ENCODE peak calls at places on chromosomes 2 and 18, in ten cellular contexts. X is AG04449; P is astrocyte of the spinal cord; K is transverse colon; F is choroid plexus epithelial cell; N is upper lobe of right lung; J is MM.1S; S is CD8-positive, alpha-beta T cell; V is IMR-90; I is PC-3. E is an unnamed sample.

GRCh38 chr2:129061079-129061785 is 742.6 kb upstream of the HS6ST1 start:
- DNase-seq in X (peak), J (peak), K (no peak), V (peak), N (no peak), I (no peak), S (no peak), P (peak), F (peak), E (no peak)

GRCh38 chr2:126858991-126859390 is 39.7 kb upstream of the TEX51 start:
- DNase-seq in J (no peak), N (no peak), P (no peak), S (peak), I (no peak), F (no peak), K (no peak), X (no peak), V (no peak), E (no peak)

GRCh38 chr2:160390544-160391258 is 102.9 kb downstream of the RBMS1 start:
- DNase-seq in I (peak), J (no peak), P (peak), S (no peak), F (no peak), N (no peak), V (peak), K (no peak), X (peak), E (no peak)

GRCh38 chr18:35753306-35753910 is 171.9 kb downstream of the GALNT1 start:
- DNase-seq in P (no peak), V (no peak), X (no peak), N (no peak), I (no peak), F (no peak), S (no peak), K (no peak), J (no peak), E (no peak)

GRCh38 chr2:28904802-28905499 is 10.5 kb downstream of the WDR43 start:
- DNase-seq in J (no peak), K (no peak), X (no peak), F (peak), N (no peak), I (no peak), V (no peak), P (no peak), S (no peak), E (no peak)

GRCh38 chr2:56230171-56230570 is 46.4 kb downstream of the CCDC85A start:
- DNase-seq in X (no peak), S (no peak), N (no peak), F (no peak), P (no peak), K (no peak), J (no peak), I (peak), V (peak), E (no peak)

GRCh38 chr2:218262631-218263586 is 2.1 kb downstream of the GPBAR1 start:
- DNase-seq in J (no peak), V (no peak), I (no peak), P (no peak), X (no peak), S (no peak), N (peak), K (no peak), F (no peak), E (no peak)

GRCh38 chr2:234960091-234961088 is 8.6 kb downstream of the SH3BP4 start:
- DNase-seq in S (no peak), J (no peak), P (no peak), X (no peak), K (no peak), I (no peak), F (no peak), N (peak), V (no peak), E (no peak)

GRCh38 chr2:70357076-70358071 is 55.5 kb upstream of the FAM136A start:
- DNase-seq in P (no peak), F (no peak), N (no peak), S (no peak), X (no peak), I (peak), V (no peak), J (no peak), K (no peak), E (no peak)

GRCh38 chr2:62733546-62733945 is 28.0 kb downstream of the EHBP1 start:
- DNase-seq in S (no peak), P (no peak), V (no peak), K (no peak), F (no peak), I (no peak), X (no peak), J (no peak), N (no peak), E (no peak)

GRCh38 chr2:202105025-202105424 is 32.0 kb downstream of the KIAA2012 start:
- DNase-seq in K (no peak), J (no peak), N (no peak), V (no peak), F (no peak), X (no peak), I (no peak), P (no peak), S (no peak), E (no peak)

GRCh38 chr2:202108345-202108744 is 35.3 kb downstream of the KIAA2012 start:
- DNase-seq in X (no peak), N (no peak), F (no peak), I (no peak), S (no peak), P (no peak), V (no peak), J (no peak), K (no peak), E (no peak)

GRCh38 chr2:202101049-202101579 is 28.1 kb downstream of the KIAA2012 start:
- DNase-seq in J (no peak), N (no peak), P (no peak), S (no peak), K (no peak), V (no peak), X (no peak), F (no peak), I (no peak), E (peak)

GRCh38 chr2:202102425-202103005 is 29.5 kb downstream of the KIAA2012 start:
- DNase-seq in S (no peak), X (no peak), P (no peak), F (no peak), N (no peak), V (no peak), I (no peak), K (no peak), J (no peak), E (peak)

GRCh38 chr2:202104286-202104870 is 31.3 kb downstream of the KIAA2012 start:
- DNase-seq in S (no peak), F (peak), P (peak), I (peak), V (peak), N (peak), J (peak), X (no peak), K (peak), E (peak)
- TF ChIP-seq CTCF in S (no peak), F (peak), P (peak), I (peak), V (peak), N (peak), J (peak), X (peak), K (peak), E (peak)

GRCh38 chr2:239339726-239340654 is 60.8 kb downstream of the HDAC4 start:
- DNase-seq in I (no peak), J (peak), K (no peak), F (no peak), P (no peak), X (no peak), S (no peak), N (no peak), V (no peak), E (no peak)
- H3K4me3 ChIP-seq in I (no peak), J (no peak), K (no peak), F (no peak), P (no peak), X (no peak), S (no peak), N (no peak), V (no peak), E (no peak)

GRCh38 chr2:209463226-209463625 is 39.4 kb downstream of the MAP2 start:
- DNase-seq in N (no peak), F (peak), I (peak), J (no peak), P (no peak), S (no peak), V (no peak), X (no peak), K (no peak), E (no peak)
- TF ChIP-seq CTCF in N (peak), F (peak), I (peak), J (peak), P (peak), S (no peak), V (no peak), X (no peak), K (no peak), E (peak)

GRCh38 chr2:54065411-54065810 is 50.0 kb upstream of the ACYP2 start:
- DNase-seq in K (no peak), S (no peak), P (peak), J (no peak), N (no peak), X (peak), I (peak), V (peak), F (peak), E (no peak)
- H3K4me3 ChIP-seq in K (no peak), S (no peak), P (no peak), J (no peak), N (no peak), X (no peak), I (no peak), V (no peak), F (no peak), E (no peak)

DNA sequence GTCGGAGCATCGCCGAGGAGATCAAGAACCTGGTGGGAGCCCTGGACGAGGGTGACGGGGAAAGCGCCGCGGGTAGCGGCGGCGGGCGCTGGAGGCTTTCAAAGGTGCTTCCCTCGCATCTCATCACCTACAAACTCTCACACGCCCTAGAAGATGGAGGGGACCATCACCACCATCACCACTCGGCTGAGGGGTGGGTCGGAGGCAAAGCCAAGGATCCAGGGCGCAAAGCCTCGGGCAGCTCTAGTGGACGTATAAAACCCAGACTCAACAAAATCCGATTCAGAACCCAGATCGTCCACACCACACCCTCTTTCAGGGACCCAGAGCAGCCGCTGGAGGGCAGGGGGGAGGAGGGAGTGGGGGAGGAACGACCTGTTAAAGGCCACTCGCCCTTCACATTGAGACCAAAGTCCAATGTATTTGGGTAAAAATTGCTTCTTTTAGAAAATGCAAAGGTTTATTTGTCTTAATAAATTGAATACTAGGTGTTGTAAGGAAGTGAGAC is 1.5 kb downstream of the SOWAHC start:
- DNase-seq in F (no peak), P (no peak), J (no peak), I (peak), S (no peak), V (no peak), K (peak), X (no peak), N (no peak), E (no peak)
- TF ChIP-seq CTCF in F (no peak), P (no peak), J (no peak), I (peak), S (no peak), V (no peak), K (no peak), X (no peak), N (no peak), E (no peak)

DNA sequence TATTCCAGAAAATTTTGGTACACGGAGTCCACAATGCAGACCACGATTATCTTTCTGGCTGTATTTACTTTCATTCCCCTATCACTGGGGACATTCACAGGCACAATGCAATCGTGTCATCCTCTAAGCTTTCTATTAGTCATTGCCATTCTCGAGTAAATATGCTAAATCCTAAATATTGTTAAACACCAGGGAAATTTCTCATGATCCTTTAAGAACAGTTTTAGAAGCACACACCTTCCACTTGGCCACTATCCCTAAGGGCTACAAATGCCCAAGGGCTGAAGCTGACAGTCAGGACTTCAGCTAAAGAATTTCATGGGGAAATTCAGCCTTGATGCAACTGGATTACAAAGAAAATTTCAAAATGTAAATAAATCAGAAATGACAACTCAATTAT is 163.0 kb upstream of the PID1 start:
- DNase-seq in J (no peak), F (peak), N (no peak), K (no peak), I (peak), P (no peak), S (no peak), X (no peak), V (no peak), E (no peak)
- H3K4me3 ChIP-seq in J (no peak), F (no peak), N (no peak), K (no peak), I (no peak), P (no peak), S (no peak), X (no peak), V (no peak), E (no peak)